ENCODE peak calls at places on chromosomes 12 and 14, in four cellular contexts. C is neural progenitor cell, E is BJ, I is A549. P is an unnamed sample.

GRCh38 chr14:42113358-42114070 is 506.8 kb downstream of the LRFN5 start:
- DNase-seq in I (no peak), C (no peak), E (no peak), P (no peak)

GRCh38 chr12:53645191-53645590 is 19.0 kb upstream of the ATF7 start:
- DNase-seq in I (no peak), E (no peak), C (no peak), P (peak)

GRCh38 chr14:100028990-100029677 is 36.1 kb upstream of the EVL start:
- DNase-seq in E (no peak), C (no peak), I (peak), P (peak)

GRCh38 chr14:29894030-29894429 is 33.6 kb downstream of the PRKD1 start:
- DNase-seq in C (no peak), I (no peak), E (no peak), P (no peak)

GRCh38 chr12:64673490-64674169 is 63.3 kb downstream of the RASSF3 start:
- DNase-seq in C (peak), I (no peak), E (no peak), P (peak)

GRCh38 chr14:50666772-50667490 is 1.2 kb downstream of the SAV1 start:
- DNase-seq in I (peak), C (peak), E (no peak), P (peak)

GRCh38 chr12:31591308-31591901 is 469 bp upstream of the DENND5B start:
- DNase-seq in I (peak), E (no peak), C (peak), P (peak)

GRCh38 chr12:124713041-124713435 is 145.6 kb upstream of the NCOR2 start:
- DNase-seq in E (no peak), C (no peak), I (no peak), P (no peak)

GRCh38 chr12:103840399-103840880 is 594 bp downstream of the NT5DC3 start:
- DNase-seq in E (no peak), I (peak), C (no peak), P (peak)

GRCh38 chr12:96248532-96248931 is 54.4 kb downstream of the ELK3 start:
- DNase-seq in E (no peak), I (no peak), C (no peak), P (no peak)

GRCh38 chr12:96250119-96250685 is 56.0 kb downstream of the ELK3 start:
- DNase-seq in C (no peak), E (no peak), I (no peak), P (no peak)

GRCh38 chr12:96246926-96247566 is 52.9 kb downstream of the ELK3 start:
- DNase-seq in C (no peak), E (no peak), I (no peak), P (no peak)

GRCh38 chr12:96249196-96250118 is 55.3 kb downstream of the ELK3 start:
- DNase-seq in E (no peak), I (no peak), C (peak), P (peak)

DNA sequence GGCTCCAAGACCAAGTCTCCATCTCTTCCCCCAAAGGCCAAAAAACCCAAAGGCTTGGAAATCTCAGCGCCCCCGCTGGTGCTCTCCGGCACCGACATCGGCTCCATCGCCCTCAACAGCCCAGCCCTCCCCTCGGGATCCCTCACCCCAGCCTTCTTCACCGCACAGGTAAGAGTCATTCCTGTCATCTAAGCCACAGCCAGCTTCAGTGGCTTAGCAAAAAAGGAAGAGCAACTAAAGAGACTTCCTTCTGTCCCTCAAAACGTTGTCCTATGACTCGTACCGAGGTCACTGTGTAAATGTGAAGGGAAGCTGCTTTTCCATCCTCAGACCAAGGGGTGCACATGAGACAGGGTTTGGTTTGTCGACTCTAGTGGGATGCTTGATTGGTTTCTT is 53.4 kb downstream of the ELK3 start:
- DNase-seq in C (no peak), I (peak), E (no peak), P (no peak)
- H3K4me3 ChIP-seq in C (no peak), I (no peak), E (no peak), P (no peak)

DNA sequence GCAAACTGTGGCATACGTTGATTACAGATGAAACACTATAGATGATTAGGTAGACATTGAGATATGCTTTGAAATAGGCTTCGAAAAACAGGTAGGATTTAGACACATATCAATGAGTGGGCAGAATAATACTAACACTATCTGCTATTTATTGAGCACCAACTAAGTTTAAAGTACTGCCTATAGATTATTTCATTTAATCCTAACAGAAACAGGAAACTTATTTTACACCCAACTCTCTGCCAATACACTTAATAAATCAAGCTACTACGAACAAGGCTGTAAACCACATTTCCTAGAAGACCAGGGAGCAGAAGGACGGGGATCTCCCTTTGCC is 363 bp upstream of the VRK1 start:
- DNase-seq in E (no peak), C (no peak), I (no peak), P (no peak)
- H3K4me3 ChIP-seq in E (no peak), C (no peak), I (peak), P (no peak)

GRCh38 chr12:5718073-5718472 is 227.0 kb downstream of the ANO2 start:
- DNase-seq in C (no peak), E (no peak), I (no peak), P (no peak)
- H3K4me3 ChIP-seq in C (no peak), E (no peak), I (no peak), P (no peak)

GRCh38 chr12:24008166-24008565 is 58.7 kb upstream of the SOX5 start:
- DNase-seq in I (no peak), E (no peak), C (no peak), P (no peak)
- H3K4me3 ChIP-seq in I (no peak), E (no peak), C (no peak), P (no peak)

DNA sequence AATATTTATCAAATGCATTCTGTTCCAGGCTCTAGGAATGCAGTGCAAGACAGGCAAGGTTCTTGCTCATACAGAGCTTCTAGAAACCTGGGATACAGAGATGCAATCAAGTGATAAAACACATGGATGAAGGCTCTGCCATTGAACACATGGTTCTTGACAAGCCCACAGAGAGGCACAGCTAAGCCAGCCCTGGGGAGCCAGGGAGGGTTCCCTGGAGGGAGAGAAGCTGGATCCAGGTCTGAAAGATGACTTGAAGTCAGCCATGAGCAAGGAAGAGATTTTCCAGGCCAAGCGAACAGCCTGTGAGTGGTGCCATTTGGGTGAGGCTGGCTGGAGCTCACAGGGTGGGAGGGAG is 66.2 kb downstream of the IRF2BPL start:
- DNase-seq in C (no peak), E (no peak), I (no peak), P (no peak)
- H3K4me3 ChIP-seq in C (peak), E (peak), I (peak), P (peak)

DNA sequence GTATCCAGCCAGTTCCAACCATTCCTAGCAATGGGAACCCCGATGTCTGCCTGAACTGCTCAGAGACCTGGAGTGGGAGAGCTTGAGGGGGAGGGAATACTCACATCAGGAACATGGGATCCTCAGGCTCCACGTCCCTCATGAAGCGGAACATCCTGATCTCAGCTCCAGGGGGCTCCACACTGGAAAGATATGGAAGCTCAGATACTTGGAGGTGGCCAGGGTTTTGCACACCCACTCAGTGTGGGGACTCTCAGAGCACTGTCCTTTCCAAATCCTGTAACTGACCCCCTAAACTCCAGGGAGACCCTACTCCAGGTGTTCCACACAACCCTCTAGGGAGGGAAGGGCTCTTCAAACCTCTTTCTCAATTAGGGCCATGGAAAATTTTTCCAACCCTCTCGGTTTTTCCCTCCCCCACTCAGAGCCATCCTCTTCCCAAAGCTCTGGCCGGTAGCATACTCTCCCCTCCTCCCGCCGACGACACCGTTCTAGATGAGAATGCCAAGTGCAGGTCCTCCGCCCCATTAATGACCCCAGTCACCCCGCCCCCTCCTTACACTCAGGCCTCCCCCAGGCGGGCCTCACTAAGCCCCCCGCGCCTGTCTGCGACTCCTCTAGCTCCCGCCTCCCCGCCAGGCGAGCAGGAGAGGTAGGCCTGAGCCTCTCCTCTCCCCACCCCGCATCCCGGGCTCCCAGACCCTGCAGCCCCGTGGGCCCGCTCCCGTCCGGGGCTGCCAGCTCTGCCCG is 585 bp downstream of the MLF2 start:
- DNase-seq in C (peak), E (no peak), I (peak), P (peak)
- H3K4me3 ChIP-seq in C (peak), E (peak), I (peak), P (peak)

DNA sequence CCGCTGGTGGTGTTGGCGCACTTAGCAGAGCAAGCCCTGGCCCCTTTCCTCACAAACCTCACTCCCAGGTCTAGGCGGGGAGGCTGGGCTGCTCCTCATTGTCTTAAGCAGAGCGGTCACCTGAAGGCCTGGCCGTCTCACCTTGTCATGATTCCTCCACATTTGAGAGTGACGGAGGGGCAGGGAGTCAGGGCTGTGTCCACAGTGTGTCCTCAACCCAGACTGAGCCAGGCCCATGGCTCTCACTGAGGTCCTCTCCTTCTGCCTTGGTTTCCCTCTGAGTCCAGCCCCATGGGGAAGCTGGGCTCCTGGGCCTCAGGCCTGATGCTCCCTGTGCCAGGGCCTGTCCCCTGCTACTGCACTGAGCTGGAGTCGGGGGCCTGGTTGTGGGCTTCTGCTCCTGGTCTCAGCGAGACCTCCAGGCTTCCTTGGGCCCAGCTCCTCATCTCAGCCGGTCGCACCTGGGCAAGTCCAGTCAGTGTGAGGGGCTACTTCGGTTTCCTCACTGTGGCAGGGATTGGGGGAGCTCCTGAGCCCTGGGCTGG is 44.9 kb downstream of the KRT80 start:
- DNase-seq in C (no peak), E (no peak), I (peak), P (no peak)
- H3K4me3 ChIP-seq in C (no peak), E (no peak), I (peak), P (no peak)

P was measured in astrocyte of the spinal cord.